ENCODE peak calls at places on chromosomes 4 and X, in four cellular contexts. One of them, this sample, is unnamed.

GRCh38 chr4:69781458-69782418 is 21.3 kb upstream of the SULT1B1 start:
- DNase-seq in HepG2: peak
- DNase-seq in H1: no peak
- DNase-seq in GM12878: no peak
- DNase-seq in this sample: no peak

GRCh38 chr4:20831746-20832145 is 131.5 kb downstream of the PACRGL start:
- DNase-seq in HepG2: no peak
- DNase-seq in H1: no peak
- DNase-seq in GM12878: no peak
- DNase-seq in this sample: no peak

GRCh38 chrX:67651437-67652142 is 107.8 kb downstream of the AR start:
- DNase-seq in HepG2: no peak
- DNase-seq in H1: no peak
- DNase-seq in GM12878: no peak
- DNase-seq in this sample: no peak

GRCh38 chrX:7069556-7069955 is 78.0 kb upstream of the STS start:
- DNase-seq in HepG2: no peak
- DNase-seq in H1: no peak
- DNase-seq in GM12878: no peak
- DNase-seq in this sample: no peak

GRCh38 chr4:180990931-180991330 is 1252.3 kb upstream of the TENM3 start:
- DNase-seq in HepG2: no peak
- DNase-seq in H1: no peak
- DNase-seq in GM12878: no peak
- DNase-seq in this sample: no peak

GRCh38 chr4:38141808-38142500 is 181.8 kb downstream of the PTTG2 start:
- DNase-seq in HepG2: no peak
- DNase-seq in H1: no peak
- DNase-seq in GM12878: no peak
- DNase-seq in this sample: no peak

GRCh38 chrX:34365482-34365881 is 233.4 kb upstream of the FAM47A start:
- DNase-seq in HepG2: no peak
- DNase-seq in H1: no peak
- DNase-seq in GM12878: no peak
- DNase-seq in this sample: peak

GRCh38 chrX:40099046-40099968 is 1.5 kb upstream of the BCOR start:
- DNase-seq in HepG2: no peak
- DNase-seq in H1: peak
- DNase-seq in GM12878: peak
- DNase-seq in this sample: no peak

GRCh38 chr4:2353222-2354107 is 65.0 kb downstream of the ZFYVE28 start:
- DNase-seq in HepG2: no peak
- DNase-seq in H1: no peak
- DNase-seq in GM12878: no peak
- DNase-seq in this sample: no peak

GRCh38 chr4:154466336-154466735 is 25.3 kb downstream of the DCHS2 start:
- DNase-seq in HepG2: no peak
- DNase-seq in H1: no peak
- DNase-seq in GM12878: no peak
- DNase-seq in this sample: no peak

GRCh38 chr4:121764702-121765367 is at the start of gene SMIM43:
- DNase-seq in HepG2: no peak
- DNase-seq in H1: peak
- DNase-seq in GM12878: no peak
- DNase-seq in this sample: peak

GRCh38 chr4:243407-243806 is 61.9 kb downstream of the ZNF732 start:
- DNase-seq in HepG2: no peak
- DNase-seq in H1: no peak
- DNase-seq in GM12878: no peak
- DNase-seq in this sample: no peak

GRCh38 chr4:176350671-176351070 is 30.9 kb downstream of the SPCS3 start:
- DNase-seq in HepG2: no peak
- DNase-seq in H1: no peak
- DNase-seq in GM12878: no peak
- DNase-seq in this sample: no peak

GRCh38 chr4:1541449-1542225 is 135.4 kb upstream of the NKX1-1 start:
- DNase-seq in HepG2: no peak
- DNase-seq in H1: no peak
- DNase-seq in GM12878: no peak
- DNase-seq in this sample: no peak

GRCh38 chr4:134777626-134778025 is 576.0 kb upstream of the PABPC4L start:
- DNase-seq in HepG2: no peak
- DNase-seq in H1: no peak
- DNase-seq in GM12878: no peak
- DNase-seq in this sample: no peak

GRCh38 chr4:57462843-57463242 is 352.7 kb upstream of the IGFBP7 start:
- DNase-seq in HepG2: no peak
- DNase-seq in H1: no peak
- DNase-seq in GM12878: no peak
- DNase-seq in this sample: no peak

GRCh38 chrX:65718538-65718937 is 51.1 kb downstream of the MSN start:
- DNase-seq in HepG2: no peak
- DNase-seq in H1: no peak
- DNase-seq in GM12878: no peak
- DNase-seq in this sample: no peak

GRCh38 chr4:828641-829271 is 2.8 kb upstream of the CPLX1 start:
- DNase-seq in HepG2: peak
- DNase-seq in H1: no peak
- DNase-seq in GM12878: no peak
- DNase-seq in this sample: peak

GRCh38 chrX:40576291-40576690 is 4.5 kb upstream of the ATP6AP2 start:
- DNase-seq in HepG2: no peak
- DNase-seq in H1: no peak
- DNase-seq in GM12878: no peak
- DNase-seq in this sample: no peak

GRCh38 chr4:139913995-139914394 is 240.0 kb downstream of the MAML3 start:
- DNase-seq in HepG2: no peak
- DNase-seq in H1: no peak
- DNase-seq in GM12878: no peak
- DNase-seq in this sample: no peak

GRCh38 chr4:82984459-82984858 is 26.2 kb downstream of the LIN54 start:
- DNase-seq in HepG2: peak
- DNase-seq in H1: no peak
- DNase-seq in GM12878: no peak
- DNase-seq in this sample: no peak

GRCh38 chr4:61319156-61319555 is 119.0 kb downstream of the ADGRL3 start:
- DNase-seq in HepG2: no peak
- DNase-seq in H1: no peak
- DNase-seq in GM12878: no peak
- DNase-seq in this sample: no peak

DNA sequence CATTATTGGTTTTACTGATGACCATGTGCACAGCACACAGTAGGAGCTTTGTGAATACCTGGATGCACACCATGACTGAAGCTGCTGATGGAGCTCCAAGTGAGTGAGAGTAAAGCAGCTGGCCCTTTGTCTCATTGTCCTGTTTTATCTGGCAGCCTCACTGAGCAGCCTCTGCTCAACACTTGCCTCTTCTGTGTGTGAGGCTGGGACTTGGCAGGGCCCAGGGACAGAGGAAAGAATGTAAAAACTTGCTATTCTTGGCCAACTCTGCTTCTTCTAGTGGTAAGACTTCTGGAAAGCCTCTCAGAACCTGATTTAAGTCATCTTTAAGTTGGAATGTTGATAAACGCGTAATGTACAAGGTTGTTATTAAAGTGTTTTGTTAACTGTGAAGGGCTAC is 61.4 kb downstream of the BEX1 start:
- DNase-seq in HepG2: no peak
- DNase-seq in H1: no peak
- DNase-seq in GM12878: no peak
- DNase-seq in this sample: no peak
- TF ChIP-seq SP1 in HepG2: no peak
- TF ChIP-seq SP1 in H1: no peak
- TF ChIP-seq SP1 in GM12878: no peak
- TF ChIP-seq SP1 in this sample: no peak

GRCh38 chr4:40308528-40309122 is 26.5 kb upstream of the CHRNA9 start:
- DNase-seq in HepG2: no peak
- DNase-seq in H1: no peak
- DNase-seq in GM12878: no peak
- DNase-seq in this sample: no peak
- TF ChIP-seq SUZ12 in HepG2: no peak
- TF ChIP-seq SUZ12 in H1: no peak
- TF ChIP-seq SUZ12 in GM12878: no peak
- TF ChIP-seq SUZ12 in this sample: no peak

DNA sequence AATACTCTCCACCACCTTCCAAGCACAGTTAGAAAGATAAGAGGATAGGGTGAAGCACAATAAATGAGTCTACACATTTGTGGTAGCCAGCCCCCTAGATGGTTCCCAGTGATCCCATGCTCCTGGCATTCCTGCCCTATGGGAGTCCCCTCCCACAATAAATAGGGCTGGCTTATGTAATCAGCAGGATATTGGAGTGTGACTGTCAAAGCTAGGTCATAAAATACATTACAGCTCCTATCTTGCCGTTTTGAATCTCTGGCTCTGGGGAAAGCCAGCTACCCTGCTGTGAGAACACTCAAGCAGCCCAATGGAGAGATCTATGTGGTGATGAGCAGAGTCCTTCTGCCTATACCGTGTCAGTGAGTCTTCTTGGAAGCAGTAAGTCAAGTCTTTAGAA is 198.7 kb upstream of the NOCT start:
- DNase-seq in HepG2: no peak
- DNase-seq in H1: no peak
- DNase-seq in GM12878: no peak
- DNase-seq in this sample: peak
- TF ChIP-seq SP1 in HepG2: no peak
- TF ChIP-seq SP1 in H1: no peak
- TF ChIP-seq SP1 in GM12878: no peak
- TF ChIP-seq SP1 in this sample: no peak

DNA sequence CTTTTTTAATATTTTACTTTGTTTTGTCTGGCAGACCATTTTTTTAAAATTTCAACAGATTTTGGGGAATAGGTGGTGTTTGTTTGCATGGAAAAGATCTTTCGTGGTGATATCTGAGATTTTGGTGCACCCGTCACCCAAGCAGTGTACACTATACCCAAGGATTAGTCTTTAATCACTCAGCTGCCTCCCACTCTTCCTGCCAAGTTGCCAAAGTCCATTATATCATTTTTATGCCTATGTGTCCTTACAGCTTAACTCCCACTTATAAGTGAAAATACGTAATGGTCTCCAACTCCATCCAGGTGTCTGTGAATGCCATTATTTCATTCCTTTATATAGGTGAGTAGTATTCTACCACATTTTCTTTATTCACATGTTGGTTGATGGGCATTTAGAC is 281.7 kb upstream of the GK2 start:
- DNase-seq in HepG2: no peak
- DNase-seq in H1: no peak
- DNase-seq in GM12878: no peak
- DNase-seq in this sample: no peak
- TF ChIP-seq SUZ12 in HepG2: no peak
- TF ChIP-seq SUZ12 in H1: no peak
- TF ChIP-seq SUZ12 in GM12878: no peak
- TF ChIP-seq SUZ12 in this sample: no peak

This sample was measured in HEK293T.